ENCODE peak calls at places on chromosomes 13 and 19, in ten cellular contexts. X is K562, E is A549, L is fibroblast of mammary gland, N is cardiac fibroblast, Y is thoracic aorta, R is dorsolateral prefrontal cortex, Z is heart right ventricle, S is colonic mucosa, G is RWPE1. A is an unnamed sample.

GRCh38 chr13:68927387-68928026 is 1180.1 kb upstream of the ATXN8OS start:
- DNase-seq in R (no peak), S (no peak), X (no peak), Z (no peak), Y (no peak), E (peak; percentile 35), G (peak; percentile 1), N (no peak), L (peak; percentile 2), A (peak; percentile 14)

GRCh38 chr19:8512115-8512967 is 1.6 kb downstream of the ZNF414 start:
- DNase-seq in N (peak; percentile 25), G (peak; percentile 58), Z (no peak), Y (no peak), E (peak; percentile 72), S (peak; percentile 68), R (no peak), L (peak; percentile 31), X (peak; percentile 92), A (no peak)

GRCh38 chr19:39546599-39546998 is 6.6 kb upstream of the EID2 start:
- DNase-seq in Z (no peak), E (peak; percentile 45), X (no peak), R (no peak), G (no peak), N (no peak), Y (no peak), L (no peak), S (no peak), A (no peak)

GRCh38 chr19:35644987-35645679 is 3.0 kb upstream of the COX6B1 start:
- DNase-seq in R (peak; percentile 74), Y (peak; percentile 68), S (peak; percentile 94), N (peak; percentile 57), X (peak; percentile 84), Z (peak; percentile 88), L (peak; percentile 47), G (peak; percentile 54), E (peak; percentile 79), A (no peak)

GRCh38 chr19:46428278-46429141 is at the start of gene PNMA8C:
- DNase-seq in Z (peak; percentile 61), G (no peak), Y (peak; percentile 66), R (peak; percentile 93), S (no peak), L (peak; percentile 45), E (peak; percentile 31), N (peak; percentile 63), X (peak; percentile 70), A (peak; percentile 29)

GRCh38 chr13:111337206-111337605 is 16.8 kb downstream of the TEX29 start:
- DNase-seq in Y (no peak), E (no peak), R (no peak), X (no peak), G (peak; percentile 52), Z (peak; percentile 0), S (no peak), N (peak; percentile 92), L (peak; percentile 99), A (peak; percentile 85)

GRCh38 chr19:45848922-45849321 is 14.0 kb downstream of the SYMPK start:
- DNase-seq in G (no peak), L (peak; percentile 6), S (no peak), N (peak; percentile 17), X (peak; percentile 46), Y (no peak), E (peak; percentile 48), Z (no peak), R (no peak), A (no peak)

GRCh38 chr13:79401259-79402071 is 4.6 kb downstream of the RBM26 start:
- DNase-seq in E (no peak), Y (no peak), X (no peak), L (no peak), R (no peak), S (no peak), G (no peak), N (no peak), Z (no peak), A (no peak)

GRCh38 chr13:48478401-48478800 is 54.5 kb downstream of the RCBTB2 start:
- DNase-seq in Z (no peak), X (no peak), Y (no peak), S (no peak), L (peak; percentile 58), E (no peak), G (no peak), N (peak; percentile 50), R (no peak), A (peak; percentile 10)

GRCh38 chr13:45728759-45729158 is 26.6 kb downstream of the CBY2 start:
- DNase-seq in E (peak; percentile 42), N (no peak), X (peak; percentile 24), Z (no peak), Y (no peak), L (no peak), S (no peak), R (no peak), G (peak; percentile 23), A (no peak)

GRCh38 chr13:65453982-65454381 is 1776.2 kb downstream of the PCDH9 start:
- DNase-seq in L (no peak), Y (no peak), Z (no peak), G (no peak), R (no peak), N (no peak), S (no peak), E (no peak), X (no peak), A (no peak)

GRCh38 chr19:36679455-36679854 is 8.0 kb upstream of the ZNF567 start:
- DNase-seq in Y (no peak), X (no peak), G (no peak), L (no peak), E (no peak), R (no peak), S (no peak), N (no peak), Z (no peak), A (no peak)

GRCh38 chr19:14479985-14480694 is 5.0 kb upstream of the PTGER1 start:
- DNase-seq in S (no peak), X (peak; percentile 85), E (peak; percentile 63), R (peak; percentile 67), N (no peak), Z (no peak), Y (no peak), L (no peak), G (no peak), A (no peak)

GRCh38 chr13:32228330-32229041 is 86.7 kb downstream of the ZAR1L start:
- DNase-seq in R (no peak), Y (no peak), S (no peak), G (peak; percentile 4), Z (no peak), E (peak; percentile 1), X (no peak), N (peak; percentile 52), L (peak; percentile 46), A (peak; percentile 66)

GRCh38 chr19:2478756-2479555 is 3.0 kb downstream of the GADD45B start:
- DNase-seq in Y (peak; percentile 59), X (no peak), L (peak; percentile 77), S (peak; percentile 80), N (peak; percentile 87), R (peak; percentile 66), Z (peak; percentile 87), G (no peak), E (peak; percentile 58), A (peak; percentile 57)

GRCh38 chr19:2811221-2811722 is 8.4 kb upstream of the ZNF554 start:
- DNase-seq in X (no peak), E (no peak), L (no peak), S (peak; percentile 76), G (no peak), N (no peak), R (no peak), Z (no peak), Y (no peak), A (no peak)

GRCh38 chr13:91291078-91291477 is 56.4 kb upstream of the MIR17HG start:
- DNase-seq in R (no peak), G (no peak), Y (no peak), E (no peak), Z (no peak), N (no peak), X (no peak), S (no peak), L (no peak), A (no peak)

GRCh38 chr19:18768046-18768771 is 22.9 kb downstream of the COMP start:
- DNase-seq in Y (no peak), Z (no peak), L (no peak), N (no peak), S (no peak), X (peak; percentile 79), E (no peak), R (no peak), G (no peak), A (no peak)
- TF ChIP-seq CTCF in Y (no peak), Z (no peak), L (no peak), N (no peak), S (no peak), X (peak; percentile 23), E (no peak), R (no peak), G (no peak), A (no peak)

DNA sequence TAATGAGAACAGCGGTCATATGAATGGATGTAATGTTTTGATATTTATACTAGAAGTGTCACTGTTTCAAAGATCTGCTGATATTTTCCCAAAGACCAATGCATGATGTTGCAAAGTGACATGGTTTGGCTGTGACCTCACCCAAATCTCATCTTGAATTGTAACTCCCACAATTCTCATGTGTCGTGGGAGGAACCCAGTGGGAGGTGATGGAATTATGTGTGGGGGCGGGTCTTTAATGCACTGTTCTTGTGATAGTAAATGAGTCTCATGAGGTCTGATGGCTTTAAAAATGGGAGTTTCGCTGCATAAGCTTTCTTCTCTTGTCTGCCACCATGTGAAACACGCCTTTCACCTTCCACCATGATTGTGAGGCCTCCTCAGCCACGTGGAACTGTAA is 98.3 kb downstream of the AKAP11 start:
- DNase-seq in Y (no peak), R (no peak), S (no peak), N (no peak), L (no peak), X (no peak), E (no peak), Z (no peak), G (no peak), A (no peak)
- TF ChIP-seq CTCF in Y (no peak), R (no peak), S (no peak), N (no peak), L (no peak), X (no peak), E (no peak), Z (no peak), G (no peak), A (no peak)

GRCh38 chr19:52034051-52034728 is 6.0 kb upstream of the ZNF614 start:
- DNase-seq in N (peak; percentile 35), Y (no peak), G (no peak), S (no peak), Z (no peak), E (peak; percentile 44), L (peak; percentile 19), R (no peak), X (no peak), A (peak; percentile 21)

GRCh38 chr19:52028780-52029123 is 573 bp upstream of the ZNF614 start:
- DNase-seq in X (no peak), S (no peak), E (no peak), L (no peak), Z (no peak), G (peak; percentile 22), Y (no peak), R (no peak), N (no peak), A (no peak)

GRCh38 chr19:52028027-52028779 is at the start of gene ZNF614:
- DNase-seq in Z (peak; percentile 90), N (peak; percentile 89), Y (peak; percentile 77), L (peak; percentile 86), X (peak; percentile 87), G (peak; percentile 82), E (peak; percentile 90), R (peak; percentile 93), S (peak; percentile 87), A (peak; percentile 83)
- TF ChIP-seq CTCF in Z (no peak), N (no peak), Y (no peak), L (no peak), X (no peak), G (no peak), E (no peak), R (peak; percentile 7), S (no peak), A (no peak)

GRCh38 chr13:78256479-78256878 is 337.8 kb upstream of the EDNRB start:
- DNase-seq in G (no peak), Y (no peak), L (no peak), Z (no peak), N (no peak), R (no peak), X (no peak), S (peak; percentile 30), E (no peak), A (no peak)
- TF ChIP-seq CTCF in G (no peak), Y (no peak), L (no peak), Z (no peak), N (no peak), R (no peak), X (no peak), S (no peak), E (no peak), A (no peak)

A was measured in astrocyte.